ENCODE peak calls at places on chromosomes 5 and 9, in five cellular contexts. A is ovary, M is sigmoid colon, H is cardiac muscle cell, Z is HCT116. T is an unnamed sample. For H3K9me3, the result is how much of the 10 kb centered on the place peaks cover.

GRCh38 chr9:134929560-134930158 is 11.9 kb upstream of the FCN1 start:
- DNase-seq in H (no peak), Z (no peak), A (no peak), M (peak), T (no peak)

GRCh38 chr5:92887254-92887653 is 693.8 kb downstream of the NR2F1-AS1 start:
- DNase-seq in M (no peak), Z (no peak), A (no peak), H (no peak), T (no peak)

GRCh38 chr5:53311661-53312060 is 168.8 kb upstream of the FST start:
- DNase-seq in Z (no peak), M (no peak), H (no peak), A (no peak), T (no peak)

GRCh38 chr5:154714271-154714986 is 40.7 kb upstream of the LARP1 start:
- DNase-seq in M (no peak), H (no peak), A (no peak), Z (no peak), T (no peak)

GRCh38 chr5:35854248-35854647 is 2.4 kb upstream of the IL7R start:
- DNase-seq in Z (no peak), H (no peak), A (no peak), M (no peak), T (no peak)

GRCh38 chr9:5510360-5510931 is at the start of gene PDCD1LG2:
- DNase-seq in M (no peak), H (peak), Z (no peak), A (no peak), T (no peak)

GRCh38 chr5:73139485-73139884 is 19.1 kb downstream of the TMEM171 start:
- DNase-seq in A (no peak), Z (no peak), M (no peak), H (no peak), T (no peak)

GRCh38 chr5:179817071-179817840 is 3.4 kb upstream of the SQSTM1 start:
- DNase-seq in A (peak), H (no peak), M (no peak), Z (no peak), T (no peak)

GRCh38 chr5:173768267-173768806 is 119.8 kb upstream of the CPEB4 start:
- DNase-seq in A (no peak), M (no peak), Z (no peak), H (no peak), T (no peak)

GRCh38 chr5:16937023-16937379 is 913 bp upstream of the MYO10 start:
- DNase-seq in Z (no peak), H (no peak), A (no peak), M (no peak), T (no peak)

GRCh38 chr9:82606761-82607382 is 456.1 kb downstream of the RASEF start:
- DNase-seq in Z (peak), M (peak), H (peak), A (peak), T (peak)

GRCh38 chr5:36891266-36891665 is 14.7 kb downstream of the NIPBL start:
- DNase-seq in A (no peak), M (no peak), Z (no peak), H (no peak), T (no peak)

GRCh38 chr9:136312436-136312835 is 8.5 kb upstream of the CCDC187 start:
- DNase-seq in H (peak), M (no peak), Z (no peak), A (peak), T (peak)

GRCh38 chr5:133367413-133367812 is 244.9 kb downstream of the FSTL4 start:
- DNase-seq in A (no peak), Z (no peak), H (no peak), M (no peak), T (no peak)

GRCh38 chr5:95726811-95727763 is 4.0 kb upstream of the RHOBTB3 start:
- DNase-seq in H (peak), Z (no peak), A (no peak), M (no peak), T (no peak)

GRCh38 chr9:120909904-120910303 is 16.7 kb downstream of the TRAF1 start:
- DNase-seq in H (no peak), Z (no peak), M (no peak), A (no peak), T (no peak)

GRCh38 chr9:114282104-114282485 is 40.8 kb upstream of the ORM1 start:
- DNase-seq in M (no peak), A (peak), Z (no peak), H (no peak), T (no peak)

GRCh38 chr5:153813871-153814270 is 224.8 kb downstream of the FAM114A2 start:
- DNase-seq in H (no peak), Z (no peak), A (no peak), M (no peak), T (no peak)

GRCh38 chr5:169997736-169998284 is 17.5 kb upstream of the INSYN2B start:
- DNase-seq in M (no peak), Z (no peak), A (no peak), H (no peak), T (no peak)
- H3K9me3 ChIP-seq in M (under half), Z (under half), A (under half), H (under half), T (under half)

GRCh38 chr5:108054349-108054748 is 327.5 kb downstream of the FBXL17 start:
- DNase-seq in Z (no peak), H (no peak), M (no peak), A (no peak), T (no peak)

GRCh38 chr5:108059334-108059733 is 322.6 kb downstream of the FBXL17 start:
- DNase-seq in A (no peak), M (no peak), H (no peak), Z (no peak), T (no peak)

GRCh38 chr5:108061941-108062340 is 320.0 kb downstream of the FBXL17 start:
- DNase-seq in M (no peak), H (peak), A (no peak), Z (no peak), T (no peak)

DNA sequence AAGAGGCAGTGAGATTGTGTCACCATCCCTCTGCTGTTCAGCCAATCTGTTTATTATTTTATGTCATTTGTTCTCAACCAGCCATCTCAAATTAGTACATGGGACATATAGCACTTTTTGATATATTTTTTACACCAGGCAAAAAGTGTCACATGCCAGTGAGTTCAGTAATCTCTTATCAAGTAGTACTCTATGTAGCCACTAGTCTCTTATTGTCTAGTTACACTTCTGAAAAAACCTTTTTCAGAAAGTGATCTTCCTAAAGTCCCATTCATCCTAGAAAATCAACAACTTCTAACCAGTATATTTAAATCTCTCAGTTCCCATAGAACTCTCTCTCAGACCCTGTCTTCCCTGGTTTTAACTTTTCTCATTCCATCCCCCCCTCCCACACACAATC is 321.6 kb downstream of the FBXL17 start:
- DNase-seq in A (no peak), H (no peak), M (no peak), Z (no peak), T (no peak)
- TF ChIP-seq CTCF in A (no peak), H (no peak), M (no peak), Z (no peak), T (no peak)

GRCh38 chr5:94545870-94546625 is 72.4 kb downstream of the KIAA0825 start:
- DNase-seq in A (no peak), H (no peak), M (no peak), Z (no peak), T (peak)

GRCh38 chr5:94538260-94538659 is 80.1 kb downstream of the KIAA0825 start:
- DNase-seq in A (no peak), M (no peak), Z (no peak), H (no peak), T (no peak)

GRCh38 chr5:94540856-94541494 is 77.4 kb downstream of the KIAA0825 start:
- DNase-seq in H (no peak), Z (no peak), M (no peak), A (no peak), T (no peak)

GRCh38 chr5:94544784-94545318 is 73.6 kb downstream of the KIAA0825 start:
- DNase-seq in A (no peak), H (no peak), M (no peak), Z (no peak), T (no peak)

DNA sequence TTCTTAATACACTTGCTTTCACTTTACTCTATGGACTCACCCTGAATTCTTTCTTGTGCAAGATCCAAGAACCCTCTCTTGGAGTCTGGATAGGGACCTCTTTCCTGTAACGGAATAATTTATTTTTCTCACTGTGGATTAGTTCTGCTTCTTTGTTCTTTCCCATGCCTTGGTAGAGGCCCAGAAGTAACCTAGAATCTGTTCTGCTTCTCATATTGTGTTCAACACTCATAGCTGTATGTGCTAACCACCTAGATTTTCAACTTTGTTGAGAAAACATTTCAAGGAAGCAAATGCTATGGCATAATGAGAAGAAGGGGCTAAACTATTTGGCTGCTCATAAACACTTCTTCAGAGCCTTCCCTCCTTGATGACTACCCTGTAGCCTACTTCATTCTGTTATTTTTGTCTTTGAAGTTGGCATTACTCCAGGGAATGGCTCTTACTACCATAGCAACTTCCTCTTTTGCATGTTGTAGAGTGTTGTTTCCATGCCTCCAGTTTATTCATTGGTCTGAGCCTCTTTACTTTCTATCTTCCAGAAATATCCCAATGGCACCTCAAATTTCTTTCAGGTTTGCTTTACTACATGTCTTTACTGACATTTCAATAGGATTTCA is 74.3 kb downstream of the KIAA0825 start:
- DNase-seq in Z (no peak), M (no peak), H (peak), A (no peak), T (no peak)
- H3K9me3 ChIP-seq in Z (under half), M (under half), H (under half), A (under half), T (under half)

GRCh38 chr9:127541176-127541575 is 70.9 kb upstream of the STXBP1 start:
- DNase-seq in H (no peak), Z (no peak), M (no peak), A (no peak), T (no peak)
- TF ChIP-seq CTCF in H (no peak), Z (no peak), M (no peak), A (no peak), T (no peak)

GRCh38 chr5:103542441-103542840 is 20.1 kb downstream of the NUDT12 start:
- DNase-seq in Z (no peak), A (no peak), H (no peak), M (no peak), T (no peak)

GRCh38 chr5:103541114-103541513 is 21.5 kb downstream of the NUDT12 start:
- DNase-seq in M (no peak), A (no peak), Z (no peak), H (no peak), T (no peak)

GRCh38 chr5:103541567-103541966 is 21.0 kb downstream of the NUDT12 start:
- DNase-seq in M (no peak), A (no peak), H (no peak), Z (no peak), T (no peak)

DNA sequence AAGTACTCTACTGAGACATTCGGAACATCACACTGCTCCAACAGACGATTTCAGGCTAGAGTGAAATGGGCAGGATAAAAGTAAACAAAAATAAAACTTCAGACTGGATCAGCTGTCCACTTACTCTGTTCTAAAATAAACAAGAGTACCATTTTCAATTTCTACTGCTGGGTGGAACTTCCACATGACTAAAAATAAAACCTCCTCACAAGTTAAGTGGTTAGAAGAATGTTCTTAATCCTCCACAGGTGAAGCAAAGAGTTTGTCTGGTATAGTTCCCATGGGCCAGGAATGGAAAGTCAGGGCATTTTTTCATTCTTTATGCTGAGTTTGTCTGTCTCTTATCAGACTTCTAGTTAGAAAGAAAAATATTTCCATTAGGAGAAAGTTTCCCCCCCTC is 15.7 kb downstream of the NUDT12 start:
- DNase-seq in A (no peak), Z (no peak), H (no peak), M (no peak), T (no peak)
- H3K9me3 ChIP-seq in A (under half), Z (under half), H (under half), M (under half), T (under half)

GRCh38 chr9:15824310-15824709 is 271.5 kb downstream of the CCDC171 start:
- DNase-seq in M (no peak), Z (peak), A (no peak), H (peak), T (no peak)
- TF ChIP-seq CTCF in M (no peak), Z (peak), A (no peak), H (no peak), T (no peak)

T was measured in heart right ventricle.